ENCODE peak calls at places on chromosomes 2 and 18, in nine cellular contexts. H, P, I, B, W, R, C, Z and F are unnamed samples.
A peak's percentile ranks its signal among the peaks of the same experiment; 100 is the strongest.

GRCh38 chr2:170224692-170225091 is 46.7 kb downstream of the MYO3B start:
- DNase-seq in W (no peak), C (no peak), Z (no peak), P (no peak), H (no peak), B (peak; percentile 61), R (no peak), I (no peak), F (no peak)

GRCh38 chr2:210557721-210558120 is 1.3 kb downstream of the CPS1 start:
- DNase-seq in Z (no peak), H (peak; percentile 81), W (no peak), P (no peak), R (no peak), B (no peak), C (no peak), I (no peak), F (no peak)

GRCh38 chr2:18436408-18437077 is 123.9 kb downstream of the RDH14 start:
- DNase-seq in C (no peak), B (no peak), I (no peak), W (no peak), P (no peak), H (no peak), R (no peak), Z (peak; percentile 39), F (no peak)

GRCh38 chr2:172836386-172837200 is 100.9 kb downstream of the RAPGEF4 start:
- DNase-seq in I (no peak), P (no peak), W (peak; percentile 56), B (no peak), C (no peak), Z (peak; percentile 88), R (no peak), H (no peak), F (no peak)

GRCh38 chr2:36485521-36485920 is 112.4 kb downstream of the FEZ2 start:
- DNase-seq in R (no peak), Z (peak; percentile 92), W (no peak), P (no peak), H (no peak), B (no peak), I (no peak), C (no peak), F (no peak)

GRCh38 chr2:113850687-113851086 is 39.2 kb upstream of the ACTR3 start:
- DNase-seq in H (no peak), C (no peak), R (no peak), P (no peak), Z (no peak), B (peak; percentile 7), I (no peak), W (no peak), F (no peak)

GRCh38 chr18:25648724-25649260 is 296.8 kb upstream of the ZNF521 start:
- DNase-seq in R (no peak), Z (no peak), P (no peak), B (no peak), H (no peak), I (no peak), W (no peak), C (no peak), F (no peak)

GRCh38 chr18:71939483-71939882 is 604.7 kb downstream of the CBLN2 start:
- DNase-seq in H (no peak), B (no peak), Z (no peak), C (no peak), W (no peak), P (no peak), R (no peak), I (no peak), F (no peak)

GRCh38 chr18:57898506-57899124 is 95.5 kb upstream of the ATP8B1 start:
- DNase-seq in I (no peak), R (no peak), W (no peak), H (no peak), Z (no peak), C (no peak), B (no peak), P (no peak), F (no peak)

GRCh38 chr2:101223814-101224231 is 28.9 kb upstream of the CNOT11 start:
- DNase-seq in B (no peak), I (no peak), Z (no peak), R (no peak), P (peak; percentile 47), C (peak; percentile 51), W (no peak), H (no peak), F (no peak)

GRCh38 chr2:237932731-237933131 is 34.1 kb upstream of the UBE2F start:
- DNase-seq in I (no peak), R (no peak), C (no peak), W (no peak), H (no peak), P (no peak), B (no peak), Z (no peak), F (no peak)

GRCh38 chr2:160015746-160016145 is 46.7 kb downstream of the PLA2R1 start:
- DNase-seq in R (no peak), H (no peak), I (no peak), B (no peak), W (no peak), C (no peak), Z (peak; percentile 53), P (no peak), F (no peak)

DNA sequence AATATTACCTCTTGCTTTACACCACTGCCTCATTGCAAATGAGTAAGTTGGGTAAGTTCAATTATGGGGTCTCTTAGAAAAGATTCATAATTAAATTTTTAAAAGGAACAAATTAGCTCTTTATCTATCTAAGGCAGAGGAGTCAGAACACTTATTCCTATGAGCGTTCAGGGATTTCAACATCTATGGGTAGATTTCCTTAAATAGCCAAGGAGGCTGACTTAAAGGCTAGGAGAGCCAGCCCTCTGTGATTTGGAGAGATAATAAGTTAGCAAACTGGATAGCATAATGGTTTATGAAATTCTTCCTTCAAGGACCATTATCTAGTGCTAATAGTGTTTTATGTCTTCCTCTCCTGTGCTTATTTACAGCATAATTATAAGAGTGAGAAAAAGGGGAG is 387.7 kb downstream of the STK39 start:
- DNase-seq in W (no peak), C (no peak), B (no peak), R (no peak), P (no peak), H (no peak), I (no peak), Z (no peak), F (no peak)
- TF ChIP-seq POLR2AphosphoS5 in W (no peak), C (no peak), B (no peak), R (no peak), P (no peak), H (no peak), I (no peak), Z (no peak), F (no peak)

GRCh38 chr2:191512202-191512601 is 165.7 kb upstream of the NABP1 start:
- DNase-seq in I (no peak), R (no peak), H (no peak), C (no peak), P (no peak), Z (no peak), W (no peak), B (no peak), F (no peak)
- TF ChIP-seq POLR2AphosphoS5 in I (no peak), R (no peak), H (no peak), C (no peak), P (no peak), Z (no peak), W (no peak), B (no peak), F (no peak)

GRCh38 chr2:96148410-96149217 is 3.4 kb upstream of the DUSP2 start:
- DNase-seq in H (peak; percentile 93), C (peak; percentile 88), B (peak; percentile 90), P (peak; percentile 71), I (peak; percentile 82), W (peak; percentile 88), R (no peak), Z (peak; percentile 74), F (peak; percentile 81)
- TF ChIP-seq POLR2AphosphoS5 in H (peak; percentile 35), C (no peak), B (no peak), P (no peak), I (no peak), W (no peak), R (no peak), Z (no peak), F (peak; percentile 67)

GRCh38 chr2:207845202-207845864 is 75.6 kb upstream of the FZD5 start:
- DNase-seq in B (no peak), H (no peak), I (no peak), C (no peak), W (no peak), P (no peak), R (no peak), Z (no peak), F (no peak)
- TF ChIP-seq POLR2AphosphoS5 in B (no peak), H (no peak), I (no peak), C (no peak), W (no peak), P (no peak), R (no peak), Z (no peak), F (no peak)

DNA sequence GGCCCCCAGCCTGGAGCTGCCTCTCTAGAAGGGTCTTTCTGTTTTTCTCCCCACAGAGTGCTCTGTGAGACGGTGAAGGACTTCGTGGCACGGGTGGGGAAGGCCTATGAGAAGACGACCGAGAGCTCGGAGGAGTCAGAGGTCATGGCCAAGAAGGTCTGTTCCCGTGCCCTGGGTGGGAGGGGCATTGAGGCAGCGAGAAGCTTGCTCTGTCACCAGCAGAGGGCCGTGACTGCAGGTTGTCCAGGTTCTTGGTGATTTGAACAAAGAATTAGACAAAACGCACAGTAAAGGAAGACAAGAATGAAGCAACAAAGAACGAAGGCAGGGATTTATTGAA is 93.9 kb downstream of the DGKD start:
- DNase-seq in W (no peak), P (no peak), C (no peak), R (no peak), Z (peak; percentile 9), I (peak; percentile 55), B (no peak), H (peak; percentile 62), F (no peak)
- TF ChIP-seq POLR2AphosphoS5 in W (no peak), P (no peak), C (no peak), R (no peak), Z (no peak), I (no peak), B (no peak), H (no peak), F (no peak)

DNA sequence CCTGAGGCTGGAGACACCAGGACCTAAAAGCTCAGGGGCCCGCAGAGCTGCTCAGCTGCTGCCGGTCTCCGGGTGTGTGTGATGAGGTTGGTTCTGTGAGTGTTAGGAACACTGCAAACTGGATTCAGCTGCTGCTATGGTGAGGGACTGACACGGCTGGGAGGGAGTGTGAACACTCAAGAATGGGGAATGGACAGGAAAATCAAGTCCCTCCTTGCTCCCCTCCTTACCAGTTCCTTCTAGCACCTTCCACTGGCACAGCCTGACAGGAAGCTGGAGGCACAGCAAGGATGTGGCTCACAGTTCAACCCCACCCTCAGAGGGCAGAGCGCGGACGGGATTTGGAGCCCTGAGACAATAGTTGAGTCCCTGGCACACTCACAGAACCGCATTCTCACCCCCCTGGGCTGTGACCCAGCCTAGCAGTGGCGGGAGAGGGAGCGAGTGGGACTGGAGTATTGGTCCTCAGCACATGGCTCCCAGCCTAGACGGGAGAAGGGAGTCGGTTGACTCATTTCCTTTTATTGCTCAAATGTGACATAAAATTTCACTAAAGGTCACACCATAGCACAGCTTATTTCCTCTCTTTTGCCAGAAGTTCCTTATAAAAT is 42.5 kb downstream of the LRRC30 start:
- DNase-seq in R (no peak), W (no peak), B (no peak), P (no peak), Z (peak; percentile 82), I (peak; percentile 81), H (no peak), C (peak; percentile 15), F (peak; percentile 29)
- TF ChIP-seq POLR2AphosphoS5 in R (no peak), W (no peak), B (no peak), P (no peak), Z (peak; percentile 62), I (no peak), H (no peak), C (no peak), F (no peak)